ENCODE peak calls at places on chromosome 16, in nine cellular contexts. M is heart left ventricle, A is suprapubic skin, Z is neural progenitor cell, L is heart right ventricle, Y is BJ, F is fibroblast of mammary gland, V is cardiac fibroblast, B is AG09309. J is an unnamed sample.

GRCh38 chr16:55248494-55248893 is 75.5 kb upstream of the IRX6 start:
- DNase-seq in M (no peak), A (no peak), Z (no peak), L (no peak), Y (no peak), F (no peak), V (no peak), B (no peak), J (no peak)

GRCh38 chr16:397736-398332 is 835 bp downstream of the NME4 start:
- DNase-seq in M (peak; percentile 78), A (peak; percentile 90), Z (peak; percentile 91), L (peak; percentile 74), Y (no peak), F (peak; percentile 53), V (peak; percentile 62), B (no peak), J (no peak)

GRCh38 chr16:48318630-48319029 is 66.6 kb downstream of the SIAH1 start:
- DNase-seq in M (peak; percentile 50), A (no peak), Z (no peak), L (no peak), Y (no peak), F (peak; percentile 44), V (peak; percentile 65), B (no peak), J (peak; percentile 14)

GRCh38 chr16:86462334-86463084 is 47.8 kb upstream of the FOXF1 start:
- DNase-seq in M (no peak), A (no peak), Z (no peak), L (no peak), Y (no peak), F (peak; percentile 72), V (no peak), B (no peak), J (no peak)

GRCh38 chr16:583815-584591 is 5.9 kb upstream of the RAB40C start:
- DNase-seq in M (no peak), A (no peak), Z (no peak), L (no peak), Y (no peak), F (no peak), V (no peak), B (no peak), J (no peak)

GRCh38 chr16:84652565-84652964 is 4.3 kb downstream of the KLHL36 start:
- DNase-seq in M (no peak), A (no peak), Z (no peak), L (no peak), Y (no peak), F (no peak), V (no peak), B (no peak), J (no peak)

GRCh38 chr16:16045879-16046278 is 96.5 kb downstream of the ABCC1 start:
- DNase-seq in M (no peak), A (no peak), Z (peak; percentile 68), L (no peak), Y (no peak), F (no peak), V (no peak), B (no peak), J (no peak)

GRCh38 chr16:84811529-84811928 is 8.3 kb upstream of the CRISPLD2 start:
- DNase-seq in M (no peak), A (no peak), Z (no peak), L (no peak), Y (no peak), F (no peak), V (no peak), B (no peak), J (no peak)

GRCh38 chr16:49928176-49928892 is 72.4 kb upstream of the ZNF423 start:
- DNase-seq in M (no peak), A (peak; percentile 55), Z (no peak), L (no peak), Y (no peak), F (no peak), V (no peak), B (no peak), J (no peak)

GRCh38 chr16:77584205-77584859 is 138.0 kb upstream of the NUDT7 start:
- DNase-seq in M (no peak), A (no peak), Z (peak; percentile 70), L (no peak), Y (no peak), F (peak; percentile 79), V (peak; percentile 88), B (peak; percentile 20), J (peak; percentile 29)

GRCh38 chr16:83117810-83118209 is 491.0 kb downstream of the CDH13 start:
- DNase-seq in M (no peak), A (no peak), Z (no peak), L (no peak), Y (no peak), F (peak; percentile 18), V (no peak), B (no peak), J (no peak)

GRCh38 chr16:88703486-88704309 is 2.5 kb downstream of the RNF166 start:
- DNase-seq in M (peak; percentile 61), A (no peak), Z (no peak), L (peak; percentile 53), Y (no peak), F (no peak), V (no peak), B (no peak), J (no peak)

GRCh38 chr16:67939507-67940435 is 3.1 kb upstream of the PSMB10 start:
- DNase-seq in M (no peak), A (no peak), Z (no peak), L (no peak), Y (no peak), F (no peak), V (no peak), B (no peak), J (no peak)

GRCh38 chr16:28090646-28091377 is 27.3 kb upstream of the GSG1L start:
- DNase-seq in M (no peak), A (no peak), Z (peak; percentile 66), L (no peak), Y (no peak), F (peak; percentile 45), V (peak; percentile 64), B (no peak), J (no peak)

GRCh38 chr16:1027416-1027815 is 45.1 kb upstream of the SSTR5 start:
- DNase-seq in M (no peak), A (no peak), Z (no peak), L (no peak), Y (no peak), F (no peak), V (no peak), B (no peak), J (no peak)

GRCh38 chr16:4663756-4664465 is 29.5 kb upstream of the NUDT16L1 start:
- DNase-seq in M (peak; percentile 70), A (no peak), Z (no peak), L (no peak), Y (no peak), F (peak; percentile 25), V (no peak), B (no peak), J (no peak)

GRCh38 chr16:50567651-50568050 is 19.5 kb downstream of the NKD1 start:
- DNase-seq in M (no peak), A (no peak), Z (no peak), L (no peak), Y (no peak), F (no peak), V (no peak), B (no peak), J (no peak)

GRCh38 chr16:4660454-4661007 is 32.8 kb upstream of the NUDT16L1 start:
- DNase-seq in M (peak; percentile 56), A (no peak), Z (no peak), L (peak; percentile 55), Y (no peak), F (peak; percentile 64), V (peak; percentile 66), B (no peak), J (no peak)

GRCh38 chr16:278863-279366 is 1.5 kb upstream of the ARHGDIG start:
- DNase-seq in M (no peak), A (no peak), Z (peak; percentile 49), L (no peak), Y (no peak), F (peak; percentile 22), V (peak; percentile 21), B (no peak), J (no peak)

GRCh38 chr16:66849543-66849942 is 5.3 kb downstream of the CA7 start:
- DNase-seq in M (no peak), A (peak; percentile 26), Z (no peak), L (no peak), Y (no peak), F (no peak), V (no peak), B (no peak), J (no peak)
- TF ChIP-seq CTCF in M (no peak), A (no peak), Z (peak; percentile 24), L (no peak), Y (peak; percentile 6), F (no peak), V (no peak), B (no peak), J (no peak)

GRCh38 chr16:10376229-10376628 is 9.6 kb upstream of the ATF7IP2 start:
- DNase-seq in M (no peak), A (no peak), Z (no peak), L (no peak), Y (no peak), F (no peak), V (no peak), B (no peak), J (no peak)
- H3K4me3 ChIP-seq in M (no peak overlapping the region), A (no peak overlapping the region), Z (no peak overlapping the region), L (no peak overlapping the region), Y (no peak overlapping the region), F (no peak overlapping the region), V (no peak overlapping the region), B (no peak overlapping the region), J (no peak overlapping the region)

GRCh38 chr16:87692756-87693155 is 73.0 kb downstream of the KLHDC4 start:
- DNase-seq in M (no peak), A (no peak), Z (no peak), L (no peak), Y (no peak), F (no peak), V (no peak), B (no peak), J (no peak)
- TF ChIP-seq CTCF in M (no peak), A (no peak), Z (no peak), L (no peak), Y (no peak), F (no peak), V (no peak), B (no peak), J (no peak)

GRCh38 chr16:57069635-57070350 is 22.6 kb upstream of the CPNE2 start:
- DNase-seq in M (no peak), A (no peak), Z (no peak), L (no peak), Y (no peak), F (no peak), V (no peak), B (no peak), J (no peak)

GRCh38 chr16:57070424-57070823 is 22.0 kb upstream of the CPNE2 start:
- DNase-seq in M (no peak), A (no peak), Z (no peak), L (no peak), Y (no peak), F (no peak), V (no peak), B (no peak), J (no peak)

GRCh38 chr16:57067347-57067746 is 25.0 kb upstream of the CPNE2 start:
- DNase-seq in M (no peak), A (no peak), Z (no peak), L (no peak), Y (no peak), F (no peak), V (no peak), B (no peak), J (no peak)

GRCh38 chr16:57070986-57071540 is 21.3 kb upstream of the CPNE2 start:
- DNase-seq in M (no peak), A (no peak), Z (no peak), L (no peak), Y (no peak), F (no peak), V (no peak), B (no peak), J (no peak)

GRCh38 chr16:57069053-57069452 is 23.3 kb upstream of the CPNE2 start:
- DNase-seq in M (no peak), A (no peak), Z (no peak), L (no peak), Y (no peak), F (no peak), V (no peak), B (no peak), J (no peak)
- H3K4me3 ChIP-seq in M (no peak overlapping the region), A (no peak overlapping the region), Z (no peak overlapping the region), L (no peak overlapping the region), Y (no peak overlapping the region), F (no peak overlapping the region), V (no peak overlapping the region), B (no peak overlapping the region), J (no peak overlapping the region)

J was measured in AG04449.